ENCODE peak calls at places on chromosome 21, in four cellular contexts. D is K562, K is A549, G is H1. M is an unnamed sample. For H3K4me1, the result is how much of the 10 kb centered on the place peaks cover.

GRCh38 chr21:19261731-19262367 is 858.3 kb upstream of the TMPRSS15 start:
- DNase-seq in D (no peak), G (no peak), K (no peak), M (no peak)

GRCh38 chr21:19807231-19807630 is 1191.0 kb upstream of the NCAM2 start:
- DNase-seq in G (no peak), D (no peak), K (no peak), M (no peak)

GRCh38 chr21:45846373-45847160 is 135.0 kb upstream of the COL6A1 start:
- DNase-seq in K (no peak), G (no peak), D (no peak), M (peak)

GRCh38 chr21:44496196-44496899 is 41.0 kb downstream of the LRRC3 start:
- DNase-seq in K (no peak), G (no peak), D (no peak), M (no peak)

GRCh38 chr21:40272037-40272436 is 404.8 kb downstream of the PCP4 start:
- DNase-seq in K (no peak), G (no peak), D (no peak), M (no peak)

GRCh38 chr21:45332981-45333582 is 45.4 kb upstream of the POFUT2 start:
- DNase-seq in K (no peak), D (no peak), G (no peak), M (no peak)

GRCh38 chr21:37435120-37435519 is 68.5 kb downstream of the DYRK1A start:
- DNase-seq in K (no peak), G (no peak), D (peak), M (peak)

GRCh38 chr21:45554477-45555175 is 12.4 kb upstream of the SLC19A1 start:
- DNase-seq in D (peak), K (peak), G (peak), M (peak)

GRCh38 chr21:45803613-45804340 is 160.3 kb downstream of the PCBP3 start:
- DNase-seq in K (no peak), G (no peak), D (no peak), M (no peak)

GRCh38 chr21:37983336-37984095 is 67.3 kb upstream of the KCNJ6 start:
- DNase-seq in G (no peak), K (peak), D (no peak), M (no peak)

GRCh38 chr21:16419188-16419874 is 689.5 kb downstream of the USP25 start:
- DNase-seq in K (no peak), G (no peak), D (no peak), M (peak)

GRCh38 chr21:44888581-44889550 is 15.4 kb upstream of the PTTG1IP start:
- DNase-seq in K (no peak), G (no peak), D (no peak), M (no peak)

GRCh38 chr21:37266515-37267221 is 466 bp downstream of the VPS26C start:
- DNase-seq in K (no peak), G (peak), D (no peak), M (no peak)

GRCh38 chr21:45416619-45417018 is 11.7 kb downstream of the COL18A1 start:
- DNase-seq in K (no peak), G (no peak), D (no peak), M (no peak)

GRCh38 chr21:36859744-36860501 is 106.5 kb downstream of the HLCS start:
- DNase-seq in G (peak), K (peak), D (peak), M (peak)

GRCh38 chr21:45222001-45222400 is 65.7 kb downstream of the POFUT2 start:
- DNase-seq in G (no peak), K (no peak), D (no peak), M (no peak)

GRCh38 chr21:35543746-35544145 is 494.6 kb upstream of the RUNX1 start:
- DNase-seq in G (no peak), D (no peak), K (no peak), M (no peak)

GRCh38 chr21:26842300-26842699 is 2.9 kb downstream of the ADAMTS1 start:
- DNase-seq in K (no peak), D (no peak), G (no peak), M (no peak)

GRCh38 chr21:22083899-22084298 is 1085.7 kb downstream of the NCAM2 start:
- DNase-seq in D (no peak), K (no peak), G (no peak), M (no peak)

DNA sequence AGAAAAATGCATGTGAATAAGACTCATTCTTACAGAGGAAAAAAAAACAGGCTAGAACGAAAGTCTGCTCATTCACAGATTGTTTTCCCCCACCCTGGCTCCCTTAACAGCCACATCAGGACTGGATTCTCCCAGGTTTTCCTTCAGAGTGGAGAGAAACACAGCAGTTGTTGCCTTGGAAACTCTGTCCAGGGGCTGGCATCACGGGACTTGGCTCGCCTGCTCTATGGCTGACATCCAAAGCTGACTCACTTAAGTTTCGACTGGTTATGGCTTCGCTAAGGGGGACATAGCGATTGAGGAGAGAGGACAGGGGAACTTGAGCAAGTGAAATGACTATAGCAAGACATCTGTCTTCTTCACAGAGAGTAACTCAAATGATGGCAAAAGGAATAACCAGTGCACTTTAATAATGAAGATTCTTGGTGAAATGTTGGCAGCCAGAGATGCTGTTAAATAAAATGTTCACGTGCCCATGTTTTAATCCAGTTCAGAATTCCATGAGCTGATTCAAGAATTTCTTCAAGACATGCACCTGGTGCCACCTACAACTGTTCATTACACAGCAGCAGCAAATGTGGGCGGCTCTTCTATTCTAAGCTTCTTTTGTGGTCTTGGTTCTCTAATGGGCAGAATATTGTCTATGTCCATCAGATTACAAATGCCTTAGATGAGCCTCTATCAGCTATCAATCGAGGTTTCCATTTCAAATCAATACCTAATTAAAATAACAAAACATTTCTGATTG is 21.8 kb downstream of the MIS18A start:
- DNase-seq in K (peak), G (no peak), D (no peak), M (peak)
- TF ChIP-seq EP300 in K (no peak), G (no peak), D (no peak), M (peak)

DNA sequence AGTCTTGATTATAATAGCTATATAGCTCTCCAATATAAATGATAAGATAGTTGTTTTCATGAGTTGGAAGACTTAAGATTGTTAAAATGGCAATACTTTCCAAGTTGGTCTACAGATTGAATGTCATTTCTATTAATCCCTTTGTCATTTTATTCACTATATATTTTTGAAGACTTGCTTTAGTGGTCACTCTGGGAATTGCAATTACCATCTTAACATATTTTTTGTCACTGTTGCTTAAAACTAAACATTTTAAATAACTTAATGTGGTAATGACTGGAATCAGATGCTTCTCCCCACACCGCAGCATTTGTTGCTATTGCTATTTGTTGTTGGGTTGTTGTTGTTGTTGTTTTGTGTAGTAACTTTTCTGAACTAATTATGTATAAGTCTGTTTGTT is 1592.9 kb downstream of the MRPL39 start:
- DNase-seq in K (no peak), G (no peak), D (no peak), M (no peak)
- TF ChIP-seq CTCF in K (no peak), G (no peak), D (no peak), M (no peak)

GRCh38 chr21:38989097-38989744 is 183.5 kb downstream of the ETS2 start:
- DNase-seq in D (no peak), K (no peak), G (no peak), M (no peak)

GRCh38 chr21:38988211-38989096 is 182.7 kb downstream of the ETS2 start:
- DNase-seq in D (no peak), K (no peak), G (no peak), M (no peak)

GRCh38 chr21:38989745-38990423 is 184.2 kb downstream of the ETS2 start:
- DNase-seq in G (no peak), K (no peak), D (no peak), M (no peak)

GRCh38 chr21:38992737-38993136 is 187.0 kb downstream of the ETS2 start:
- DNase-seq in D (no peak), G (no peak), K (no peak), M (no peak)

GRCh38 chr21:38990424-38990794 is 184.7 kb downstream of the ETS2 start:
- DNase-seq in D (no peak), G (no peak), K (no peak), M (no peak)
- H3K4me1 ChIP-seq in D (under half), G (under half), K (under half), M (under half)

GRCh38 chr21:29187939-29188338 is 57.5 kb downstream of the MAP3K7CL start:
- DNase-seq in K (no peak), G (no peak), D (no peak), M (no peak)
- TF ChIP-seq EP300 in K (no peak), G (no peak), D (no peak), M (no peak)

DNA sequence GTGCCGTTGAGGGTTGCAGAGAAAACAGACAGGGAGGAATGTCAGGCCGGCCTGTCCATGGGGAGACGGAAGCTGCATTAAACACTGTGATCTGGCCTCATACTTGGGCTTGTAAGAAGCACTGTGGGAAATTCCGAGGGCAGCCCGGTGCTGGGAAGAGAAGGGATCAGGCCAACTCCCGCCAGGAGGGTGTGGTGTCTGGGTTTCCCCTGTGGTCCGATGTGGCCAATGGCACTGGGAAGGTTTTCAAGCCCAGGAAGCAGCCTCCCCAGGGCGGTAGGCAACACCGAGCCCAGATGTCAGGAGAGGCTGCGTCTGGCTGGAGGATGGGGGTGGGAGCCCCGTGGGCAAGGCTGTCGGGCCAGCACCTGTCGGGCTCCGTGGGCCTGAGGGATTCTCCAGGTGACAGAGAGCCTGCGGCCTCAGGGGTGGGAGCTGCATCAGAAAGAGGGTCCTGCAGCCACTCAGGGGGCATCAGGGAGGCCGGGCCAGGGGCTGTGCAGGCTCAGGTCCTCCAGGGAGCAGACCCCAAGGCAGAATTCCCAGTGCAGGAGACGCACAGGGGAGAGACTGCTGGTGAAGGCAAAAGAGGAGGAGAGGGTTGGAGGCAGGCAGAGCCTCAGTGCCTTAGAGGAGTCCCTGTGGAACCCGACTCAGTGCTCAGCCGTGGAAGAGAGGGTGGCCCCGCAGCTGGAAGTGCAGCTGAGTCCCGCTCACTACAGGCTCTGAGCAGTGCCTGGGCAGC is 8.4 kb downstream of the UBASH3A start:
- DNase-seq in K (no peak), G (no peak), D (no peak), M (no peak)
- TF ChIP-seq CTCF in K (no peak), G (no peak), D (no peak), M (no peak)